ENCODE peak calls at places on chromosomes 7 and 10, in four cellular contexts. L, Y, I and G are unnamed samples.

GRCh38 chr7:31882187-31882586 is 188.0 kb downstream of the PDE1C start:
- DNase-seq in L (no peak), Y (no peak), I (no peak), G (no peak)

GRCh38 chr10:70142555-70142954 is 3.9 kb downstream of the TYSND1 start:
- DNase-seq in L (no peak), Y (no peak), I (no peak), G (no peak)

GRCh38 chr10:43821103-43821502 is 172.4 kb upstream of the ZNF32 start:
- DNase-seq in L (no peak), Y (no peak), I (no peak), G (no peak)

GRCh38 chr7:135753616-135754413 is 5.2 kb upstream of the FAM180A start:
- DNase-seq in L (no peak), Y (no peak), I (no peak), G (no peak)

GRCh38 chr10:25651534-25651933 is 282.5 kb upstream of the MYO3A start:
- DNase-seq in L (no peak), Y (no peak), I (no peak), G (no peak)

GRCh38 chr7:128890306-128891109 is 20.0 kb downstream of the KCP start:
- DNase-seq in L (no peak), Y (no peak), I (peak), G (no peak)

GRCh38 chr7:12777257-12777656 is 89.8 kb downstream of the ARL4A start:
- DNase-seq in L (no peak), Y (no peak), I (no peak), G (no peak)

GRCh38 chr7:3533040-3533439 is 232.0 kb downstream of the SDK1 start:
- DNase-seq in L (no peak), Y (no peak), I (no peak), G (no peak)

GRCh38 chr7:25180592-25180923 is 47.7 kb downstream of the NPVF start:
- DNase-seq in L (no peak), Y (no peak), I (no peak), G (no peak)

GRCh38 chr7:1382553-1383397 is 76.5 kb downstream of the MICALL2 start:
- DNase-seq in L (no peak), Y (no peak), I (no peak), G (no peak)

GRCh38 chr10:97685395-97685958 is 1.6 kb downstream of the AVPI1 start:
- DNase-seq in L (no peak), Y (no peak), I (peak), G (peak)